ENCODE peak calls at places on chromosomes 13 and 19, in six cellular contexts. B is neuronal stem cell, V is H1, E is IMR-90, U is H9, R is mesendoderm. W is an unnamed sample. For H3K4me1, the result is how much of the 10 kb centered on the place peaks cover.

GRCh38 chr13:25018729-25019115 is 77.2 kb upstream of the PABPC3 start:
- DNase-seq in B (no peak), V (no peak), E (no peak), U (peak), R (no peak), W (no peak)

GRCh38 chr13:71751074-71751473 is 115.9 kb downstream of the DACH1 start:
- DNase-seq in B (no peak), V (no peak), E (no peak), U (no peak), R (no peak), W (peak)

GRCh38 chr13:79541426-79542049 is 60.6 kb downstream of the NDFIP2 start:
- DNase-seq in B (peak), V (no peak), E (peak), U (no peak), R (peak), W (peak)

GRCh38 chr13:46901721-46902120 is 4.9 kb upstream of the HTR2A start:
- DNase-seq in B (no peak), V (no peak), E (no peak), U (no peak), R (peak), W (no peak)

GRCh38 chr19:42942187-42942789 is 5.3 kb upstream of the PSG7 start:
- DNase-seq in B (no peak), V (no peak), E (peak), U (no peak), R (no peak), W (no peak)

GRCh38 chr13:24651718-24652345 is 28.4 kb upstream of the ATP12A start:
- DNase-seq in B (no peak), V (no peak), E (no peak), U (no peak), R (no peak), W (no peak)

GRCh38 chr19:51788936-51789795 is 5.8 kb upstream of the FPR3 start:
- DNase-seq in B (no peak), V (no peak), E (no peak), U (no peak), R (no peak), W (no peak)

GRCh38 chr13:20356437-20356836 is 124.3 kb upstream of the GJB6 start:
- DNase-seq in B (no peak), V (no peak), E (no peak), U (no peak), R (no peak), W (no peak)

GRCh38 chr13:102128216-102128800 is 273.5 kb downstream of the FGF14 start:
- DNase-seq in B (no peak), V (no peak), E (peak), U (no peak), R (peak), W (peak)

GRCh38 chr13:87234981-87235380 is 436.2 kb upstream of the SLITRK5 start:
- DNase-seq in B (no peak), V (no peak), E (peak), U (no peak), R (no peak), W (peak)

GRCh38 chr13:77506874-77507273 is 28.6 kb upstream of the SCEL start:
- DNase-seq in B (no peak), V (no peak), E (no peak), U (no peak), R (no peak), W (peak)

GRCh38 chr13:21445759-21446158 is 13.3 kb downstream of the ZDHHC20 start:
- DNase-seq in B (no peak), V (no peak), E (no peak), U (no peak), R (no peak), W (no peak)

GRCh38 chr13:31234729-31235128 is 35.0 kb downstream of the B3GLCT start:
- DNase-seq in B (no peak), V (no peak), E (no peak), U (peak), R (peak), W (no peak)

GRCh38 chr13:39225860-39226259 is 187.6 kb downstream of the NHLRC3 start:
- DNase-seq in B (no peak), V (no peak), E (no peak), U (no peak), R (no peak), W (no peak)

GRCh38 chr19:13207237-13208130 is 57.3 kb downstream of the IER2 start:
- DNase-seq in B (no peak), V (peak), E (no peak), U (peak), R (no peak), W (no peak)

GRCh38 chr13:80263745-80264513 is 77.0 kb downstream of the SPRY2 start:
- DNase-seq in B (no peak), V (no peak), E (no peak), U (no peak), R (no peak), W (no peak)

GRCh38 chr13:100542546-100543156 is 45.9 kb downstream of the GGACT start:
- DNase-seq in B (no peak), V (peak), E (peak), U (peak), R (no peak), W (peak)

GRCh38 chr13:45658586-45659235 is 43.2 kb upstream of the ERICH6B start:
- DNase-seq in B (no peak), V (no peak), E (peak), U (no peak), R (no peak), W (no peak)

GRCh38 chr19:4713384-4713951 is 10.2 kb downstream of the DPP9 start:
- DNase-seq in B (no peak), V (no peak), E (peak), U (no peak), R (no peak), W (peak)

GRCh38 chr13:102367836-102368235 is 34.0 kb downstream of the FGF14 start:
- DNase-seq in B (no peak), V (no peak), E (no peak), U (no peak), R (no peak), W (no peak)

GRCh38 chr13:21967871-21968270 is 297.0 kb downstream of the FGF9 start:
- DNase-seq in B (no peak), V (no peak), E (peak), U (no peak), R (no peak), W (no peak)

GRCh38 chr19:41753936-41754529 is 1.3 kb upstream of the CEACAM6 start:
- DNase-seq in B (peak), V (peak), E (peak), U (peak), R (peak), W (peak)

GRCh38 chr13:113860579-113861432 is 3.1 kb downstream of the GAS6 start:
- DNase-seq in B (no peak), V (peak), E (no peak), U (peak), R (peak), W (no peak)

GRCh38 chr13:25816239-25816638 is 235.6 kb downstream of the SHISA2 start:
- DNase-seq in B (no peak), V (no peak), E (no peak), U (no peak), R (no peak), W (no peak)

GRCh38 chr19:47144630-47145029 is 14.0 kb downstream of the SAE1 start:
- DNase-seq in B (no peak), V (no peak), E (no peak), U (no peak), R (no peak), W (no peak)

GRCh38 chr19:7982651-7983099 is 22.8 kb downstream of the ELAVL1 start:
- DNase-seq in B (no peak), V (no peak), E (no peak), U (no peak), R (no peak), W (no peak)

GRCh38 chr13:22498006-22498405 is 682.8 kb upstream of the SGCG start:
- DNase-seq in B (no peak), V (no peak), E (no peak), U (no peak), R (no peak), W (no peak)

GRCh38 chr13:40479196-40479845 is 187.1 kb downstream of the FOXO1 start:
- DNase-seq in B (no peak), V (no peak), E (no peak), U (no peak), R (no peak), W (no peak)

GRCh38 chr19:13764821-13765394 is 586 bp downstream of the MRI1 start:
- DNase-seq in B (no peak), V (peak), E (no peak), U (no peak), R (no peak), W (peak)

GRCh38 chr13:28492527-28493367 is 2.2 kb downstream of the FLT1 start:
- DNase-seq in B (peak), V (no peak), E (no peak), U (no peak), R (peak), W (peak)

GRCh38 chr19:46412034-46412982 is 1.1 kb downstream of the CCDC8 start:
- DNase-seq in B (no peak), V (no peak), E (no peak), U (peak), R (peak), W (no peak)

GRCh38 chr13:91017031-91017668 is 330.3 kb upstream of the MIR17HG start:
- DNase-seq in B (peak), V (peak), E (peak), U (peak), R (peak), W (peak)

GRCh38 chr13:113144255-113144629 is 14.2 kb upstream of the PROZ start:
- DNase-seq in B (no peak), V (peak), E (no peak), U (no peak), R (no peak), W (no peak)

GRCh38 chr13:79775830-79776229 is 294.9 kb downstream of the NDFIP2 start:
- DNase-seq in B (peak), V (no peak), E (peak), U (no peak), R (peak), W (peak)

GRCh38 chr19:29389495-29389894 is 136.3 kb upstream of the VSTM2B start:
- DNase-seq in B (no peak), V (no peak), E (no peak), U (no peak), R (no peak), W (no peak)
- H3K4ac ChIP-seq in B (no peak), V (no peak), E (no peak), U (no peak), R (no peak), W (no peak)

GRCh38 chr19:2336528-2337328 is 8.2 kb downstream of the SPPL2B start:
- DNase-seq in B (no peak), V (peak), E (no peak), U (no peak), R (no peak), W (no peak)

GRCh38 chr19:2333807-2334211 is 5.3 kb downstream of the SPPL2B start:
- DNase-seq in B (no peak), V (peak), E (no peak), U (no peak), R (peak), W (no peak)

GRCh38 chr19:2335848-2336247 is 7.4 kb downstream of the SPPL2B start:
- DNase-seq in B (no peak), V (no peak), E (no peak), U (no peak), R (no peak), W (no peak)

GRCh38 chr19:2334426-2334825 is 5.9 kb downstream of the SPPL2B start:
- DNase-seq in B (no peak), V (no peak), E (no peak), U (no peak), R (no peak), W (no peak)

GRCh38 chr19:2334986-2335846 is 6.7 kb downstream of the SPPL2B start:
- DNase-seq in B (no peak), V (peak), E (no peak), U (no peak), R (peak), W (no peak)
- H3K23ac ChIP-seq in B (peak), V (no peak), E (no peak), U (no peak), R (no peak), W (no peak)

GRCh38 chr19:18507021-18507726 is 14.7 kb downstream of the ELL start:
- DNase-seq in B (no peak), V (no peak), E (no peak), U (no peak), R (no peak), W (no peak)

GRCh38 chr19:18506101-18506534 is 15.8 kb downstream of the ELL start:
- DNase-seq in B (no peak), V (no peak), E (no peak), U (no peak), R (no peak), W (no peak)

GRCh38 chr19:18508585-18508984 is 13.3 kb downstream of the ELL start:
- DNase-seq in B (no peak), V (no peak), E (no peak), U (no peak), R (no peak), W (no peak)

GRCh38 chr19:18506545-18506944 is 15.3 kb downstream of the ELL start:
- DNase-seq in B (no peak), V (no peak), E (no peak), U (no peak), R (no peak), W (no peak)

GRCh38 chr19:18507727-18508440 is 14.0 kb downstream of the ELL start:
- DNase-seq in B (no peak), V (no peak), E (peak), U (no peak), R (no peak), W (peak)
- H3K4me1 ChIP-seq in B (under half), V (under half), E (under half), U (under half), R (under half), W (half or more)

GRCh38 chr19:36850646-36851442 is at the start of gene ZNF345:
- DNase-seq in B (peak), V (peak), E (peak), U (peak), R (peak), W (peak)

GRCh38 chr19:36851898-36852297 is 1.2 kb downstream of the ZNF345 start:
- DNase-seq in B (no peak), V (no peak), E (no peak), U (no peak), R (no peak), W (no peak)

GRCh38 chr19:36849701-36850645 is 703 bp upstream of the ZNF345 start:
- DNase-seq in B (peak), V (peak), E (peak), U (peak), R (peak), W (peak)

DNA sequence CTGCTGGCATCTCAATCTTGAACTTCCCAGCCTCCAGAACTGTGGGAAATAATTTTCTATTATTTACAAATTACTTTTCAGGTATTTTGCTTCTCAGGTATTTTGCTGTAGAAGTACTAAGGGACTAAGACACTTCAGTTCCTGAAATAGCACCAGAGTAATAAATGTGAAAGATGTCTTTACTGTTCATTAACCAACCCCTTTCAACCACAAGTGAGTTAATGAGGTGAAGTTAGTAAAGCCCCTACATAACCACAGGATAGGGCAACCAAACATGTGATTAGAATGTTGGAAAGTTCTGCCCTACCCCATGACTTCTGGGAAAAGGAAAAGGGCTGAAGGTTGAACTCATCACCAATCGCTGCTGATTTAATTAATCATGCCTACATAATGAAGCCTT is 2.7 kb upstream of the ZNF345 start:
- DNase-seq in B (no peak), V (no peak), E (no peak), U (no peak), R (no peak), W (no peak)
- H3K4ac ChIP-seq in B (no peak), V (no peak), E (no peak), U (no peak), R (no peak), W (no peak)